ENCODE peak calls at places on chromosomes 5 and 9, in five cellular contexts. S is IMR-90; Q is CD8-positive, alpha-beta T cell; U is upper lobe of right lung; P is AG04450. G is an unnamed sample.
A peak's percentile ranks its signal among the peaks of the same experiment; 100 is the strongest.

GRCh38 chr9:91659529-91660294 is 236.1 kb upstream of the NFIL3 start:
- DNase-seq in S (peak; percentile 55), Q (no peak), U (no peak), P (peak; percentile 20), G (no peak)

GRCh38 chr9:115291841-115292240 is 173.9 kb upstream of the TNC start:
- DNase-seq in S (peak; percentile 52), Q (no peak), U (peak; percentile 79), P (no peak), G (no peak)

GRCh38 chr5:78677777-78678668 is 29.5 kb upstream of the LHFPL2 start:
- DNase-seq in S (peak; percentile 98), Q (no peak), U (no peak), P (peak; percentile 89), G (peak; percentile 82)

GRCh38 chr9:133979124-133979920 is 12.8 kb downstream of the VAV2 start:
- DNase-seq in S (peak; percentile 37), Q (no peak), U (peak; percentile 71), P (no peak), G (no peak)

GRCh38 chr9:109035684-109036423 is 22.6 kb upstream of the CTNNAL1 start:
- DNase-seq in S (peak; percentile 85), Q (no peak), U (no peak), P (peak; percentile 53), G (no peak)

GRCh38 chr9:32942755-32943460 is 58.5 kb downstream of the APTX start:
- DNase-seq in S (no peak), Q (no peak), U (no peak), P (no peak), G (no peak)

GRCh38 chr5:90020575-90021535 is 388.7 kb downstream of the CETN3 start:
- DNase-seq in S (peak; percentile 58), Q (no peak), U (no peak), P (peak; percentile 33), G (no peak)

GRCh38 chr9:84823426-84824271 is 154.1 kb downstream of the NTRK2 start:
- DNase-seq in S (no peak), Q (no peak), U (no peak), P (no peak), G (no peak)

GRCh38 chr5:113489299-113489698 is 1.0 kb upstream of the MCC start:
- DNase-seq in S (peak; percentile 99), Q (no peak), U (no peak), P (peak; percentile 95), G (peak; percentile 67)

GRCh38 chr5:113336975-113337374 is 97.8 kb downstream of the TSSK1B start:
- DNase-seq in S (peak; percentile 77), Q (no peak), U (no peak), P (no peak), G (no peak)

DNA sequence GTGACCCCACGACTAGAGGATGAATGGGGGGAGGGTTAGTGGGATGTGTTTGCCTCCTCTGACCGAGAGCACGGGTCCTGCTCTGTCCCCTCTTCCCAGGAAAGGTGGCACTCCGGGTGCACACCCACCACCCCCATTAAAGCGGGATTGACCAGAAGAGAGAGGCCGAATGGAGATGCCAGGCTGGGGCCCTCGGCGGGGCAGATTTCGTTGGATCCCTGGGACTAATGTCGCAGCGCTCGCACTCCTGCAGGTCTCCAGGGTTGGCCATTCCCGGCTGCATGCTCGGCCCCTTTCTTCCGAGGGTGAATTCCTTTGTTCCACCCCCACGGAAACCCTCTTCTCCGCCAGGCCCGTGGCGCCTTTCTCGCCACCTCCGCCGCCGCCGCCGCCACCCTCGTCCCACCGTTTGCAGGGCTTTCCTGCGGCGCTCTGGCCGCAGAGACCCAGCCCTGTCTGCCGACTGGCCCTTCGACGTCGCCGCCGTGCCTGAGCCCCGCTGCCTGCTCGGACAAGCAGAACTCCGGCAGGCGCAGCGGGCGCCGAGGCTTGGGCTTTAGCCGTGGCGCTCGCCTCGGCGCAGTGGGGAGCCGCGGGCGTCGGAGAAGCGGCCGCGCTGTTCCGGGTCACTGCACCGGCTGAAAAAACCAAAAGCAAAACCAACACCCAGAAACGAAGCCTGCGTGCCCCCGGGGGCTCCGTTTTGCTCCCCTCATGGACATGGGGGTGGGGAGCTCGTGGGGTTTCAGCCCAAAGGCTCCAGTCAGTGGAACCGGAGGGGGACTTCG is 11.8 kb downstream of the LMX1B start:
- DNase-seq in S (no peak), Q (no peak), U (no peak), P (no peak), G (no peak)
- H3K4me3 ChIP-seq in S (no peak overlapping the region), Q (peak overlapping the region; percentile 43), U (peak overlapping the region; percentile 46), P (no peak overlapping the region), G (peak overlapping the region; percentile 64)

GRCh38 chr5:43691275-43691674 is 88.3 kb downstream of the NNT start:
- DNase-seq in S (no peak), Q (no peak), U (no peak), P (no peak), G (no peak)
- H3K27ac ChIP-seq in S (no peak overlapping the region), Q (no peak overlapping the region), U (no peak overlapping the region), P (no peak overlapping the region), G (no peak overlapping the region)

GRCh38 chr5:88825782-88826110 is 57.2 kb downstream of the MEF2C start:
- DNase-seq in S (peak; percentile 8), Q (no peak), U (no peak), P (no peak), G (no peak)
- H3K4me3 ChIP-seq in S (no peak overlapping the region), Q (no peak overlapping the region), U (no peak overlapping the region), P (no peak overlapping the region), G (peak overlapping the region; percentile 45)

GRCh38 chr5:95810305-95811125 is 12.0 kb downstream of the GLRX start:
- DNase-seq in S (peak; percentile 37), Q (no peak), U (no peak), P (no peak), G (no peak)
- H3K27ac ChIP-seq in S (peak overlapping the region; percentile 87), Q (peak overlapping the region; percentile 15), U (peak overlapping the region; percentile 51), P (peak overlapping the region; percentile 82), G (peak overlapping the region; percentile 83)

DNA sequence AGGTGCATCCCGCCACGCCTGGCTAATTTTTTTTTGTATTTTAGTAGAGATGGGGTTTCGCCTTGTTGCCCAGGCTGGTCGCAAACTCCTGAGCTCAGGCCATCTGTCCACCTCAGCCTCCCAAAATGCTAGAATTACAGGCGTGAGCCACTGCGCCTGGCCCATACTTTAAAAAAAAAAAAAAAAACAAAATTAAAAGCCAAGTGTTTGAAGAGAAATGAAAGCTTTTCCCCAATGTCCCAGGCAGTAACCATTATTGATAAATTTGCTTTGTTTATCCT is 9.5 kb downstream of the PRRC2B start:
- DNase-seq in S (no peak), Q (no peak), U (no peak), P (no peak), G (no peak)
- H3K4me3 ChIP-seq in S (no peak overlapping the region), Q (no peak overlapping the region), U (no peak overlapping the region), P (no peak overlapping the region), G (no peak overlapping the region)

GRCh38 chr5:170252710-170253350 is 20.0 kb downstream of the C5orf58 start:
- DNase-seq in S (no peak), Q (no peak), U (no peak), P (no peak), G (no peak)
- H3K27ac ChIP-seq in S (no peak overlapping the region), Q (no peak overlapping the region), U (no peak overlapping the region), P (no peak overlapping the region), G (no peak overlapping the region)

GRCh38 chr9:130661461-130662098 is 2.8 kb upstream of the PRDM12 start:
- DNase-seq in S (no peak), Q (no peak), U (no peak), P (no peak), G (no peak)
- H3K4me3 ChIP-seq in S (no peak overlapping the region), Q (no peak overlapping the region), U (no peak overlapping the region), P (no peak overlapping the region), G (peak overlapping the region; percentile 72)